ENCODE peak calls at places on chromosomes 12 and 14, in six cellular contexts. One of them, this sample, is unnamed.

GRCh38 chr14:20809917-20810316 is 7.3 kb upstream of the RNASE1 start:
- DNase-seq in T-helper 1 cell: no peak
- DNase-seq in erythroblast: no peak
- DNase-seq in posterior cingulate gyrus: no peak
- DNase-seq in gastrocnemius medialis: no peak
- DNase-seq in stimulated activated CD8-positive, alpha-beta memory T cell treated with anti-CD3 and anti-CD28 coated beads, Interleukin-15, amount 100 ng/mL, for 1 hour: no peak
- DNase-seq in this sample: no peak

GRCh38 chr12:42380733-42381132 is 54.8 kb downstream of the PPHLN1 start:
- DNase-seq in T-helper 1 cell: no peak
- DNase-seq in erythroblast: no peak
- DNase-seq in posterior cingulate gyrus: no peak
- DNase-seq in gastrocnemius medialis: no peak
- DNase-seq in stimulated activated CD8-positive, alpha-beta memory T cell treated with anti-CD3 and anti-CD28 coated beads, Interleukin-15, amount 100 ng/mL, for 1 hour: no peak
- DNase-seq in this sample: no peak

GRCh38 chr14:58299665-58300202 is 1.4 kb downstream of the ARID4A start:
- DNase-seq in T-helper 1 cell: no peak
- DNase-seq in erythroblast: peak
- DNase-seq in posterior cingulate gyrus: no peak
- DNase-seq in gastrocnemius medialis: no peak
- DNase-seq in stimulated activated CD8-positive, alpha-beta memory T cell treated with anti-CD3 and anti-CD28 coated beads, Interleukin-15, amount 100 ng/mL, for 1 hour: no peak
- DNase-seq in this sample: no peak

GRCh38 chr12:27436029-27436428 is 10.5 kb upstream of the SMCO2 start:
- DNase-seq in T-helper 1 cell: no peak
- DNase-seq in erythroblast: no peak
- DNase-seq in posterior cingulate gyrus: no peak
- DNase-seq in gastrocnemius medialis: no peak
- DNase-seq in stimulated activated CD8-positive, alpha-beta memory T cell treated with anti-CD3 and anti-CD28 coated beads, Interleukin-15, amount 100 ng/mL, for 1 hour: no peak
- DNase-seq in this sample: no peak

GRCh38 chr12:117145597-117146154 is 44.6 kb downstream of the FBXO21 start:
- DNase-seq in T-helper 1 cell: no peak
- DNase-seq in erythroblast: no peak
- DNase-seq in posterior cingulate gyrus: no peak
- DNase-seq in gastrocnemius medialis: no peak
- DNase-seq in stimulated activated CD8-positive, alpha-beta memory T cell treated with anti-CD3 and anti-CD28 coated beads, Interleukin-15, amount 100 ng/mL, for 1 hour: no peak
- DNase-seq in this sample: no peak

GRCh38 chr14:81396108-81396507 is 4.0 kb downstream of the STON2 start:
- DNase-seq in T-helper 1 cell: no peak
- DNase-seq in erythroblast: peak
- DNase-seq in posterior cingulate gyrus: no peak
- DNase-seq in gastrocnemius medialis: no peak
- DNase-seq in stimulated activated CD8-positive, alpha-beta memory T cell treated with anti-CD3 and anti-CD28 coated beads, Interleukin-15, amount 100 ng/mL, for 1 hour: no peak
- DNase-seq in this sample: no peak

GRCh38 chr14:59595071-59595470 is 18.5 kb upstream of the CCDC175 start:
- DNase-seq in T-helper 1 cell: no peak
- DNase-seq in erythroblast: peak
- DNase-seq in posterior cingulate gyrus: no peak
- DNase-seq in gastrocnemius medialis: no peak
- DNase-seq in stimulated activated CD8-positive, alpha-beta memory T cell treated with anti-CD3 and anti-CD28 coated beads, Interleukin-15, amount 100 ng/mL, for 1 hour: no peak
- DNase-seq in this sample: no peak

GRCh38 chr12:20214286-20214685 is 154.1 kb upstream of the PDE3A start:
- DNase-seq in T-helper 1 cell: no peak
- DNase-seq in erythroblast: no peak
- DNase-seq in posterior cingulate gyrus: no peak
- DNase-seq in gastrocnemius medialis: no peak
- DNase-seq in stimulated activated CD8-positive, alpha-beta memory T cell treated with anti-CD3 and anti-CD28 coated beads, Interleukin-15, amount 100 ng/mL, for 1 hour: no peak
- DNase-seq in this sample: no peak

GRCh38 chr12:112907415-112908157 is 824 bp downstream of the OAS1 start:
- DNase-seq in T-helper 1 cell: no peak
- DNase-seq in erythroblast: no peak
- DNase-seq in posterior cingulate gyrus: no peak
- DNase-seq in gastrocnemius medialis: peak
- DNase-seq in stimulated activated CD8-positive, alpha-beta memory T cell treated with anti-CD3 and anti-CD28 coated beads, Interleukin-15, amount 100 ng/mL, for 1 hour: no peak
- DNase-seq in this sample: no peak

GRCh38 chr14:72755766-72756165 is 138.1 kb downstream of the DPF3 start:
- DNase-seq in T-helper 1 cell: no peak
- DNase-seq in erythroblast: no peak
- DNase-seq in posterior cingulate gyrus: no peak
- DNase-seq in gastrocnemius medialis: no peak
- DNase-seq in stimulated activated CD8-positive, alpha-beta memory T cell treated with anti-CD3 and anti-CD28 coated beads, Interleukin-15, amount 100 ng/mL, for 1 hour: no peak
- DNase-seq in this sample: no peak

GRCh38 chr12:24133385-24133784 is 183.9 kb upstream of the SOX5 start:
- DNase-seq in T-helper 1 cell: no peak
- DNase-seq in erythroblast: no peak
- DNase-seq in posterior cingulate gyrus: no peak
- DNase-seq in gastrocnemius medialis: no peak
- DNase-seq in stimulated activated CD8-positive, alpha-beta memory T cell treated with anti-CD3 and anti-CD28 coated beads, Interleukin-15, amount 100 ng/mL, for 1 hour: no peak
- DNase-seq in this sample: no peak

GRCh38 chr14:69039287-69039628 is 60.2 kb upstream of the ACTN1 start:
- DNase-seq in T-helper 1 cell: no peak
- DNase-seq in erythroblast: no peak
- DNase-seq in posterior cingulate gyrus: no peak
- DNase-seq in gastrocnemius medialis: no peak
- DNase-seq in stimulated activated CD8-positive, alpha-beta memory T cell treated with anti-CD3 and anti-CD28 coated beads, Interleukin-15, amount 100 ng/mL, for 1 hour: no peak
- DNase-seq in this sample: no peak

GRCh38 chr14:39474416-39474911 is 42.2 kb upstream of the FBXO33 start:
- DNase-seq in T-helper 1 cell: no peak
- DNase-seq in erythroblast: no peak
- DNase-seq in posterior cingulate gyrus: no peak
- DNase-seq in gastrocnemius medialis: no peak
- DNase-seq in stimulated activated CD8-positive, alpha-beta memory T cell treated with anti-CD3 and anti-CD28 coated beads, Interleukin-15, amount 100 ng/mL, for 1 hour: no peak
- DNase-seq in this sample: no peak

GRCh38 chr12:123436017-123436964 is at the start of gene RILPL2:
- DNase-seq in T-helper 1 cell: peak
- DNase-seq in erythroblast: peak
- DNase-seq in posterior cingulate gyrus: peak
- DNase-seq in gastrocnemius medialis: peak
- DNase-seq in stimulated activated CD8-positive, alpha-beta memory T cell treated with anti-CD3 and anti-CD28 coated beads, Interleukin-15, amount 100 ng/mL, for 1 hour: peak
- DNase-seq in this sample: peak

GRCh38 chr12:121803861-121804416 is at the start of gene SETD1B:
- DNase-seq in T-helper 1 cell: peak
- DNase-seq in erythroblast: peak
- DNase-seq in posterior cingulate gyrus: peak
- DNase-seq in gastrocnemius medialis: no peak
- DNase-seq in stimulated activated CD8-positive, alpha-beta memory T cell treated with anti-CD3 and anti-CD28 coated beads, Interleukin-15, amount 100 ng/mL, for 1 hour: no peak
- DNase-seq in this sample: peak

GRCh38 chr12:115261691-115262398 is 577.9 kb upstream of the TBX3 start:
- DNase-seq in T-helper 1 cell: no peak
- DNase-seq in erythroblast: no peak
- DNase-seq in posterior cingulate gyrus: no peak
- DNase-seq in gastrocnemius medialis: no peak
- DNase-seq in stimulated activated CD8-positive, alpha-beta memory T cell treated with anti-CD3 and anti-CD28 coated beads, Interleukin-15, amount 100 ng/mL, for 1 hour: no peak
- DNase-seq in this sample: no peak

GRCh38 chr12:104529130-104529874 is 72.6 kb downstream of the CHST11 start:
- DNase-seq in T-helper 1 cell: no peak
- DNase-seq in erythroblast: no peak
- DNase-seq in posterior cingulate gyrus: no peak
- DNase-seq in gastrocnemius medialis: no peak
- DNase-seq in stimulated activated CD8-positive, alpha-beta memory T cell treated with anti-CD3 and anti-CD28 coated beads, Interleukin-15, amount 100 ng/mL, for 1 hour: no peak
- DNase-seq in this sample: no peak

GRCh38 chr14:100434033-100434601 is 111.0 kb downstream of the SLC25A47 start:
- DNase-seq in T-helper 1 cell: no peak
- DNase-seq in erythroblast: no peak
- DNase-seq in posterior cingulate gyrus: no peak
- DNase-seq in gastrocnemius medialis: no peak
- DNase-seq in stimulated activated CD8-positive, alpha-beta memory T cell treated with anti-CD3 and anti-CD28 coated beads, Interleukin-15, amount 100 ng/mL, for 1 hour: no peak
- DNase-seq in this sample: no peak

GRCh38 chr12:55676707-55677106 is 31.0 kb downstream of the ITGA7 start:
- DNase-seq in T-helper 1 cell: no peak
- DNase-seq in erythroblast: no peak
- DNase-seq in posterior cingulate gyrus: no peak
- DNase-seq in gastrocnemius medialis: no peak
- DNase-seq in stimulated activated CD8-positive, alpha-beta memory T cell treated with anti-CD3 and anti-CD28 coated beads, Interleukin-15, amount 100 ng/mL, for 1 hour: no peak
- DNase-seq in this sample: peak

GRCh38 chr12:24014853-24015590 is 65.6 kb upstream of the SOX5 start:
- DNase-seq in T-helper 1 cell: no peak
- DNase-seq in erythroblast: no peak
- DNase-seq in posterior cingulate gyrus: no peak
- DNase-seq in gastrocnemius medialis: no peak
- DNase-seq in stimulated activated CD8-positive, alpha-beta memory T cell treated with anti-CD3 and anti-CD28 coated beads, Interleukin-15, amount 100 ng/mL, for 1 hour: no peak
- DNase-seq in this sample: no peak

GRCh38 chr12:53200458-53201169 is 6.4 kb downstream of the ITGB7 start:
- DNase-seq in T-helper 1 cell: no peak
- DNase-seq in erythroblast: no peak
- DNase-seq in posterior cingulate gyrus: no peak
- DNase-seq in gastrocnemius medialis: no peak
- DNase-seq in stimulated activated CD8-positive, alpha-beta memory T cell treated with anti-CD3 and anti-CD28 coated beads, Interleukin-15, amount 100 ng/mL, for 1 hour: no peak
- DNase-seq in this sample: no peak

GRCh38 chr12:113659015-113659414 is 187.3 kb upstream of the LHX5 start:
- DNase-seq in T-helper 1 cell: no peak
- DNase-seq in erythroblast: no peak
- DNase-seq in posterior cingulate gyrus: no peak
- DNase-seq in gastrocnemius medialis: no peak
- DNase-seq in stimulated activated CD8-positive, alpha-beta memory T cell treated with anti-CD3 and anti-CD28 coated beads, Interleukin-15, amount 100 ng/mL, for 1 hour: no peak
- DNase-seq in this sample: no peak

GRCh38 chr14:55712505-55712904 is 132.5 kb downstream of the KTN1 start:
- DNase-seq in T-helper 1 cell: no peak
- DNase-seq in erythroblast: no peak
- DNase-seq in posterior cingulate gyrus: peak
- DNase-seq in gastrocnemius medialis: no peak
- DNase-seq in stimulated activated CD8-positive, alpha-beta memory T cell treated with anti-CD3 and anti-CD28 coated beads, Interleukin-15, amount 100 ng/mL, for 1 hour: no peak
- DNase-seq in this sample: no peak

GRCh38 chr14:99829450-99829849 is 36.2 kb downstream of the EML1 start:
- DNase-seq in T-helper 1 cell: no peak
- DNase-seq in erythroblast: no peak
- DNase-seq in posterior cingulate gyrus: no peak
- DNase-seq in gastrocnemius medialis: no peak
- DNase-seq in stimulated activated CD8-positive, alpha-beta memory T cell treated with anti-CD3 and anti-CD28 coated beads, Interleukin-15, amount 100 ng/mL, for 1 hour: no peak
- DNase-seq in this sample: no peak

GRCh38 chr12:48002773-48003218 is 1.5 kb downstream of the COL2A1 start:
- DNase-seq in T-helper 1 cell: no peak
- DNase-seq in erythroblast: no peak
- DNase-seq in posterior cingulate gyrus: no peak
- DNase-seq in gastrocnemius medialis: no peak
- DNase-seq in stimulated activated CD8-positive, alpha-beta memory T cell treated with anti-CD3 and anti-CD28 coated beads, Interleukin-15, amount 100 ng/mL, for 1 hour: no peak
- DNase-seq in this sample: no peak

GRCh38 chr12:109047081-109047805 is 5.1 kb upstream of the USP30 start:
- DNase-seq in T-helper 1 cell: no peak
- DNase-seq in erythroblast: no peak
- DNase-seq in posterior cingulate gyrus: no peak
- DNase-seq in gastrocnemius medialis: no peak
- DNase-seq in stimulated activated CD8-positive, alpha-beta memory T cell treated with anti-CD3 and anti-CD28 coated beads, Interleukin-15, amount 100 ng/mL, for 1 hour: no peak
- DNase-seq in this sample: no peak

This sample was measured in tibial nerve.